ENCODE peak calls at places on chromosomes 6 and 20, in five cellular contexts. One of them, this sample, is unnamed.

GRCh38 chr6:110720066-110720465 is 95.2 kb downstream of the CDK19 start:
- DNase-seq in foreskin fibroblast: no peak
- DNase-seq in hepatocyte: no peak
- DNase-seq in IMR-90: no peak
- DNase-seq in OCI-LY7: no peak
- DNase-seq in this sample: no peak

GRCh38 chr20:33072362-33072761 is 7.1 kb upstream of the BPIFB4 start:
- DNase-seq in foreskin fibroblast: no peak
- DNase-seq in hepatocyte: no peak
- DNase-seq in IMR-90: no peak
- DNase-seq in OCI-LY7: no peak
- DNase-seq in this sample: no peak

GRCh38 chr20:2109425-2110210 is 8.0 kb downstream of the STK35 start:
- DNase-seq in foreskin fibroblast: no peak
- DNase-seq in hepatocyte: peak
- DNase-seq in IMR-90: no peak
- DNase-seq in OCI-LY7: no peak
- DNase-seq in this sample: no peak

GRCh38 chr6:150016324-150017185 is 8.8 kb downstream of the RAET1L start:
- DNase-seq in foreskin fibroblast: peak
- DNase-seq in hepatocyte: peak
- DNase-seq in IMR-90: peak
- DNase-seq in OCI-LY7: peak
- DNase-seq in this sample: peak

GRCh38 chr20:20425785-20426471 is 58.0 kb downstream of the INSM1 start:
- DNase-seq in foreskin fibroblast: no peak
- DNase-seq in hepatocyte: no peak
- DNase-seq in IMR-90: peak
- DNase-seq in OCI-LY7: no peak
- DNase-seq in this sample: no peak

GRCh38 chr6:138428943-138429616 is 25.1 kb downstream of the HEBP2 start:
- DNase-seq in foreskin fibroblast: peak
- DNase-seq in hepatocyte: peak
- DNase-seq in IMR-90: peak
- DNase-seq in OCI-LY7: peak
- DNase-seq in this sample: no peak

GRCh38 chr6:54647301-54647664 is 199.3 kb upstream of the FAM83B start:
- DNase-seq in foreskin fibroblast: no peak
- DNase-seq in hepatocyte: no peak
- DNase-seq in IMR-90: no peak
- DNase-seq in OCI-LY7: no peak
- DNase-seq in this sample: no peak

GRCh38 chr6:150977276-150977675 is 111.8 kb downstream of the MTHFD1L start:
- DNase-seq in foreskin fibroblast: no peak
- DNase-seq in hepatocyte: no peak
- DNase-seq in IMR-90: no peak
- DNase-seq in OCI-LY7: no peak
- DNase-seq in this sample: no peak

GRCh38 chr6:127415096-127415495 is 44.1 kb downstream of the KIAA0408 start:
- DNase-seq in foreskin fibroblast: no peak
- DNase-seq in hepatocyte: no peak
- DNase-seq in IMR-90: no peak
- DNase-seq in OCI-LY7: no peak
- DNase-seq in this sample: no peak

GRCh38 chr6:19824058-19824807 is 12.9 kb upstream of the ID4 start:
- DNase-seq in foreskin fibroblast: no peak
- DNase-seq in hepatocyte: no peak
- DNase-seq in IMR-90: no peak
- DNase-seq in OCI-LY7: no peak
- DNase-seq in this sample: no peak

GRCh38 chr20:32667030-32667429 is 6.7 kb downstream of the C20orf203 start:
- DNase-seq in foreskin fibroblast: no peak
- DNase-seq in hepatocyte: no peak
- DNase-seq in IMR-90: no peak
- DNase-seq in OCI-LY7: no peak
- DNase-seq in this sample: no peak

GRCh38 chr6:72787521-72788031 is 165.7 kb downstream of the KCNQ5 start:
- DNase-seq in foreskin fibroblast: peak
- DNase-seq in hepatocyte: peak
- DNase-seq in IMR-90: peak
- DNase-seq in OCI-LY7: no peak
- DNase-seq in this sample: no peak

GRCh38 chr20:50721881-50722281 is 9.5 kb upstream of the PARD6B start:
- DNase-seq in foreskin fibroblast: no peak
- DNase-seq in hepatocyte: no peak
- DNase-seq in IMR-90: no peak
- DNase-seq in OCI-LY7: no peak
- DNase-seq in this sample: no peak

DNA sequence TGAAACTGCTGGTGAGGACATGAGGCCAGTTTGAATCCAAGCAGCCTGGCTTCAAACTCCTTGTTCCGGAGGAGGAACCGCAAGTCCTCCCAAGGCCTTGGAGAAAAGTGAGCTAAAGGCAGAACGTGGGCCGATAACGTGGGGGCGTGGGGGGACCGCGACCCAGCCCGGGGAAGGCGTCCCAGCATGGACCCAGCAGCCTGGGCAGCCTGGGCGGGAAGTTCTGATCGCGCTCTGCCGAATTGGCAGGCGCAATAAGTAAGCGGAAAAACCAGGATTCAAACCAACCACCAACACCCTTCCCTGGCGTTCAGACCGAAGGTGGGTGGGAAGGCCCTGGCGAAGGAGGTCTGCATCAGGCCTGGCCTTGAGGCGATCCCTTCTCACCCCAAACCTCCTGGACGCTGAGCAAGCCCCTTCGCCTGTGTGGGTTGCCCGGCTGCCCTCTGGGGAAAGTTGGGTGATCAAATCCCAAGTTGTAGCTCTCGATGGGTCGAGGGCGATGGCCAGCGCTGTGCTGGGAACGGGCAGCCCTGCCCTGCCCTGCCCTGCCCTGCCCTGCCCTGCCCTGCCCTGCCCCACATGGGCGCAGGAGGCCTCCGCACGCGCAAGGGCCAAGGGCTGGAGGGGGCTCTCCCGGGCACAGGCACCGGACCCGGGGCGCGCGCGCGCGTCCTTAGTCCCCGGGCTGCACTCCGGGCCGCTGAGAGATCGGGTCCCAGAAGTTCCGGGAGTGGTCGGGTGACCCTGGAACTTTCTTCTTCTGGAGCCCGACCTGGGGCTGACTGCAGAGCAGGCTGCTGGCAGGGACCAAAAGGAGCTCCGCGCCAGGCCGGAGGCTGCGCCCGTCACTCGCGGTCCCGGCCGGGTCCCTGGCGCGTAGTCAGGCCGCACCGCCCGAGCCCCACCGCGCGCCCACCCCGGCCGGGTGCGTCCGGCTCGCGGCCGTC is 644 bp upstream of the SLC22A3 start:
- DNase-seq in foreskin fibroblast: no peak
- DNase-seq in hepatocyte: no peak
- DNase-seq in IMR-90: no peak
- DNase-seq in OCI-LY7: no peak
- DNase-seq in this sample: no peak
- H3K4me3 ChIP-seq in foreskin fibroblast: no peak
- H3K4me3 ChIP-seq in hepatocyte: peak
- H3K4me3 ChIP-seq in IMR-90: no peak
- H3K4me3 ChIP-seq in OCI-LY7: no peak
- H3K4me3 ChIP-seq in this sample: no peak

GRCh38 chr6:87944541-87944954 is 103.1 kb upstream of the SPACA1 start:
- DNase-seq in foreskin fibroblast: peak
- DNase-seq in hepatocyte: peak
- DNase-seq in IMR-90: peak
- DNase-seq in OCI-LY7: peak
- DNase-seq in this sample: no peak
- TF ChIP-seq CTCF in foreskin fibroblast: peak
- TF ChIP-seq CTCF in hepatocyte: peak
- TF ChIP-seq CTCF in IMR-90: no peak
- TF ChIP-seq CTCF in OCI-LY7: peak
- TF ChIP-seq CTCF in this sample: peak

GRCh38 chr6:1382883-1383728 is 6.3 kb upstream of the FOXF2 start:
- DNase-seq in foreskin fibroblast: no peak
- DNase-seq in hepatocyte: peak
- DNase-seq in IMR-90: no peak
- DNase-seq in OCI-LY7: no peak
- DNase-seq in this sample: no peak

GRCh38 chr6:1379810-1380198 is 9.6 kb upstream of the FOXF2 start:
- DNase-seq in foreskin fibroblast: no peak
- DNase-seq in hepatocyte: no peak
- DNase-seq in IMR-90: no peak
- DNase-seq in OCI-LY7: no peak
- DNase-seq in this sample: no peak

GRCh38 chr6:1382331-1382882 is 7.0 kb upstream of the FOXF2 start:
- DNase-seq in foreskin fibroblast: no peak
- DNase-seq in hepatocyte: peak
- DNase-seq in IMR-90: no peak
- DNase-seq in OCI-LY7: no peak
- DNase-seq in this sample: no peak

GRCh38 chr6:1380625-1381396 is 8.6 kb upstream of the FOXF2 start:
- DNase-seq in foreskin fibroblast: no peak
- DNase-seq in hepatocyte: no peak
- DNase-seq in IMR-90: no peak
- DNase-seq in OCI-LY7: no peak
- DNase-seq in this sample: no peak

DNA sequence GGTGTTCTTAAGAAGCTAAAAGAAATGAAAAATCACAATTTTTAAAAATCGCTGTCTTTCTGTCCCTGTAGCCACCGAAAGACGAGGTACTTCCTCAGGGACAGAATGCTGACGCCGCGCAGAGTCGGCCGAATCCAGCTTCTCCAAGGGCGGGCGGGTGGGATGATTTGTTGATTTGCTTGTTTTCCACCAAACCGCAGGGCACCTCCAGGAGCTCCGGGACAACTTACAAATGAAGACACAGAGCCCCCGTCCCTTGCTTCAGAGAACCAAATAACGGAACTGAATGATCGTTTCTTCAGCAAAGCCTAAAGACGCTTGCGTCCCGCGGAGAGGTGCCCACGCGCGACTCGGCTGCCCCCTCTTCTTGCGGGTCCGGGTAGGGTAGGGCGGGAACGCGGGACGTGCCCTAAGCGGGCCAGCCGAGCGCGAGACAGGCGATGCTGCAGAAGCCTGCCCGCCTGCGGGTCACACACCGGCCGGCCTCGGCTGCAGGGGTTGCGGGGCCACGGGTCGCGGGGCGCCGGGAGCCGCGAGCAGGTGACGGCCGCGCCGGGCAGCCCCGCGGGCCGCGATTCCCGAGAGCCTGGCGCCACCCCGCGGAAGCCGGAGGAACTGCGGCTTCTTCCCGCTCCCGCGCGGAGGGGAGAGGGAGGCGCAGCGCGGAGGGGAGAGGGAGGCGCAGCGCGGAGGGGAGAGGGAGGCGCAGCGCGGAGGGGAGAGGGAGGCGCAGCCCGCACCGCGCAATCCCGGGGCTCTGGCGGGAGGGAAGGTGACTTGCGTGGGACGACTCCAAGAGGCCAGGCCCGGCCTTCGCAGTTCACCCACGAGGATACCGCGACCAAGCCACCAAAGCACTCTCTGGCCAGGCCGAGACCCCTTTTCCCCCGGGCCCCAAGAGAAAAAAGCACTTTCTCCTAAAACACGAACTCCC is 7.7 kb upstream of the FOXF2 start:
- DNase-seq in foreskin fibroblast: no peak
- DNase-seq in hepatocyte: peak
- DNase-seq in IMR-90: no peak
- DNase-seq in OCI-LY7: peak
- DNase-seq in this sample: no peak
- H3K4me3 ChIP-seq in foreskin fibroblast: peak
- H3K4me3 ChIP-seq in hepatocyte: peak
- H3K4me3 ChIP-seq in IMR-90: peak
- H3K4me3 ChIP-seq in OCI-LY7: no peak
- H3K4me3 ChIP-seq in this sample: no peak

GRCh38 chr20:36573103-36573797 is at the start of gene TGIF2:
- DNase-seq in foreskin fibroblast: peak
- DNase-seq in hepatocyte: peak
- DNase-seq in IMR-90: peak
- DNase-seq in OCI-LY7: peak
- DNase-seq in this sample: no peak
- TF ChIP-seq CTCF in foreskin fibroblast: no peak
- TF ChIP-seq CTCF in hepatocyte: no peak
- TF ChIP-seq CTCF in IMR-90: no peak
- TF ChIP-seq CTCF in OCI-LY7: no peak
- TF ChIP-seq CTCF in this sample: no peak

GRCh38 chr6:26594128-26594493 is 2.6 kb upstream of the ABT1 start:
- DNase-seq in foreskin fibroblast: no peak
- DNase-seq in hepatocyte: no peak
- DNase-seq in IMR-90: no peak
- DNase-seq in OCI-LY7: no peak
- DNase-seq in this sample: no peak
- H3K4me3 ChIP-seq in foreskin fibroblast: no peak
- H3K4me3 ChIP-seq in hepatocyte: no peak
- H3K4me3 ChIP-seq in IMR-90: no peak
- H3K4me3 ChIP-seq in OCI-LY7: no peak
- H3K4me3 ChIP-seq in this sample: no peak

DNA sequence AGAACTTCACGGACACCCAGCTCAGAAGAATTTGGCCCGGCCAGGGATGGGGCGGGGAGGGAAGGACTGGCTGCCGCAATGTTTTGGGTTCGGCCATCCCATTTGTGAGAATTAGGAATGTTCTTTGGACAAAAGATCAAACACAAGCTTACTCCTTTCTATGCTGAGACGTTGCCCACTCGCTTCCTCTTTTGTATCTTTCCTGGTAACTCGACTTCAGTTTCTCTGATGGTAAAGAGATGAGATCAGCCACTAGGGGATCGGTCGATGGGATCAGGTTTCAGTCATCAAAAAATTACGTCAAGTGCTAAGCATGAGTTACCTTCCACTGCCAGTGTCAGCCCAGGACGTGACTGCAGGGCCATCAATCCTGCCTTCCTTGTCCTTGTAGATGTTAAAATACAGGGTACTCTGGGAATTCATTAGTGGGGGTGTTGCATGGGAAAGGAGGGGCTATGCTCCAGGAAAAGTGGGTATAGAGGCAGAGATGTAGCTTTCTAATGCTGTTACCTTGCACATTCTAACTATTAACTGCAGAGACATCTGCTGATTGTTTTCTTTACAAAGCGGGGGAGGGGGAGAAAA is 190.2 kb downstream of the TSHZ2 start:
- DNase-seq in foreskin fibroblast: no peak
- DNase-seq in hepatocyte: peak
- DNase-seq in IMR-90: peak
- DNase-seq in OCI-LY7: peak
- DNase-seq in this sample: no peak
- TF ChIP-seq CTCF in foreskin fibroblast: peak
- TF ChIP-seq CTCF in hepatocyte: peak
- TF ChIP-seq CTCF in IMR-90: peak
- TF ChIP-seq CTCF in OCI-LY7: peak
- TF ChIP-seq CTCF in this sample: no peak

GRCh38 chr20:47785900-47786762 is 850 bp upstream of the SULF2 start:
- DNase-seq in foreskin fibroblast: peak
- DNase-seq in hepatocyte: peak
- DNase-seq in IMR-90: peak
- DNase-seq in OCI-LY7: no peak
- DNase-seq in this sample: no peak

GRCh38 chr20:47784599-47785320 is 521 bp downstream of the SULF2 start:
- DNase-seq in foreskin fibroblast: peak
- DNase-seq in hepatocyte: peak
- DNase-seq in IMR-90: peak
- DNase-seq in OCI-LY7: no peak
- DNase-seq in this sample: no peak

GRCh38 chr20:47786763-47787107 is 1.5 kb upstream of the SULF2 start:
- DNase-seq in foreskin fibroblast: no peak
- DNase-seq in hepatocyte: no peak
- DNase-seq in IMR-90: no peak
- DNase-seq in OCI-LY7: no peak
- DNase-seq in this sample: no peak

GRCh38 chr20:47784256-47784598 is 1.1 kb downstream of the SULF2 start:
- DNase-seq in foreskin fibroblast: no peak
- DNase-seq in hepatocyte: no peak
- DNase-seq in IMR-90: no peak
- DNase-seq in OCI-LY7: no peak
- DNase-seq in this sample: no peak

GRCh38 chr20:47785321-47785899 is at the start of gene SULF2:
- DNase-seq in foreskin fibroblast: no peak
- DNase-seq in hepatocyte: peak
- DNase-seq in IMR-90: no peak
- DNase-seq in OCI-LY7: no peak
- DNase-seq in this sample: no peak
- H3K4me3 ChIP-seq in foreskin fibroblast: peak
- H3K4me3 ChIP-seq in hepatocyte: peak
- H3K4me3 ChIP-seq in IMR-90: peak
- H3K4me3 ChIP-seq in OCI-LY7: no peak
- H3K4me3 ChIP-seq in this sample: peak